ENCODE peak calls at places on chromosomes 6 and 20, in ten cellular contexts. I is AG20443; R is NCI-H1092 treated with DMSO at 0.1 percent for 48 hours; V is RCC 7860; N is heart right ventricle; C is GM12891; U is stimulated activated CD4-positive, alpha-beta T cell treated with anti-CD3 and anti-CD28 coated beads, Interleukin-1b, Interleukin-23, amount 100 ng/mL, for 24 hours; W is activated CD4-positive, alpha-beta T cell treated with anti-CD3 and anti-CD28 coated beads for 4 hours; D is nephron progenitor cell; M is WTC11. L is an unnamed sample.

GRCh38 chr20:17967595-17968365 is 814 bp downstream of the SNX5 start:
- DNase-seq in V (no peak), M (no peak), R (no peak), N (peak), W (no peak), C (no peak), D (no peak), U (no peak), I (peak), L (no peak)

GRCh38 chr6:139474145-139475108 is 100.0 kb upstream of the CITED2 start:
- DNase-seq in I (peak), M (no peak), N (peak), C (peak), V (no peak), U (no peak), D (peak), W (no peak), R (peak), L (peak)

GRCh38 chr20:60812561-60812960 is 439.5 kb upstream of the CDH4 start:
- DNase-seq in V (no peak), W (no peak), U (no peak), M (no peak), D (no peak), I (no peak), C (no peak), R (no peak), N (no peak), L (no peak)

GRCh38 chr6:99270852-99271251 is 78.6 kb downstream of the FAXC start:
- DNase-seq in R (no peak), C (no peak), W (no peak), U (no peak), V (no peak), I (no peak), N (no peak), D (no peak), M (no peak), L (no peak)

GRCh38 chr20:47326718-47327137 is 29.8 kb downstream of the ZMYND8 start:
- DNase-seq in I (peak), U (no peak), N (no peak), M (no peak), D (no peak), C (no peak), W (no peak), R (no peak), V (no peak), L (no peak)

GRCh38 chr6:40286027-40286426 is 301.1 kb downstream of the LRFN2 start:
- DNase-seq in U (no peak), V (no peak), W (no peak), N (no peak), R (no peak), M (peak), I (no peak), C (no peak), D (no peak), L (no peak)

GRCh38 chr6:157822221-157823000 is 635 bp upstream of the SNX9 start:
- DNase-seq in M (peak), U (no peak), C (no peak), N (peak), I (no peak), D (no peak), R (no peak), W (peak), V (no peak), L (no peak)

GRCh38 chr6:158642097-158642601 is 2.4 kb downstream of the DYNLT1 start:
- DNase-seq in R (no peak), M (no peak), W (no peak), N (peak), U (no peak), C (no peak), V (peak), I (peak), D (no peak), L (no peak)

GRCh38 chr6:36597775-36598174 is 3.6 kb downstream of the SRSF3 start:
- DNase-seq in D (no peak), V (no peak), U (no peak), C (no peak), N (no peak), R (no peak), I (no peak), M (peak), W (no peak), L (no peak)

GRCh38 chr20:50399003-50399916 is 110.9 kb upstream of the PTPN1 start:
- DNase-seq in W (no peak), C (no peak), M (no peak), R (no peak), V (no peak), U (no peak), D (peak), N (peak), I (peak), L (no peak)

GRCh38 chr6:39882567-39882953 is 51.7 kb downstream of the MOCS1 start:
- DNase-seq in M (no peak), W (no peak), N (peak), I (peak), C (no peak), U (no peak), R (no peak), V (peak), D (no peak), L (peak)